ENCODE peak calls at places on chromosomes 5 and 9, in nine cellular contexts. B is NCI-H460; W is C1 segment of cervical spinal cord; Y is suprapubic skin; L is AG20443; C is AG10803; I is astrocyte of the cerebellum; E is ELF-1; D is stimulated activated CD4-positive, alpha-beta T cell treated with anti-CD3 and anti-CD28 coated beads, Interleukin-4, amount 100 ng/mL, for 1 hour. F is an unnamed sample.

GRCh38 chr9:20898885-20899554 is 132.4 kb downstream of the HACD4 start:
- DNase-seq in B (no peak), Y (no peak), E (no peak), D (no peak), I (no peak), W (no peak), L (peak), C (no peak), F (no peak)

GRCh38 chr5:10030219-10030831 is 219.4 kb downstream of the ATPSCKMT start:
- DNase-seq in I (peak), D (no peak), W (no peak), Y (no peak), B (no peak), C (peak), E (peak), L (no peak), F (no peak)

GRCh38 chr9:20427359-20427758 is 194.9 kb downstream of the MLLT3 start:
- DNase-seq in E (no peak), C (no peak), B (no peak), L (no peak), Y (no peak), W (no peak), I (no peak), D (no peak), F (no peak)

GRCh38 chr5:143481697-143482531 is 78.4 kb upstream of the NR3C1 start:
- DNase-seq in D (no peak), I (no peak), L (no peak), W (no peak), Y (no peak), B (no peak), C (peak), E (no peak), F (no peak)

GRCh38 chr9:132040808-132041207 is 38.9 kb downstream of the MED27 start:
- DNase-seq in D (no peak), E (no peak), C (no peak), L (no peak), I (no peak), Y (no peak), B (no peak), W (no peak), F (no peak)

GRCh38 chr5:133783481-133783880 is 171.1 kb upstream of the FSTL4 start:
- DNase-seq in B (no peak), W (no peak), Y (no peak), C (no peak), I (no peak), D (no peak), L (no peak), E (no peak), F (no peak)

GRCh38 chr9:114486205-114486963 is 18.9 kb downstream of the WHRN start:
- DNase-seq in I (no peak), E (no peak), L (no peak), B (no peak), Y (no peak), W (no peak), D (no peak), C (no peak), F (no peak)

GRCh38 chr9:72932669-72933068 is 20.2 kb downstream of the ALDH1A1 start:
- DNase-seq in W (no peak), Y (no peak), L (peak), I (no peak), B (no peak), E (no peak), D (no peak), C (peak), F (no peak)

GRCh38 chr5:90356612-90357011 is 52.9 kb downstream of the CETN3 start:
- DNase-seq in W (no peak), D (no peak), B (no peak), E (no peak), L (no peak), C (no peak), Y (no peak), I (peak), F (no peak)

GRCh38 chr9:2209400-2209799 is 194.3 kb downstream of the SMARCA2 start:
- DNase-seq in Y (no peak), W (no peak), C (no peak), I (no peak), D (no peak), L (no peak), E (no peak), B (no peak), F (no peak)

GRCh38 chr9:37531699-37532098 is 44.5 kb downstream of the FBXO10 start:
- DNase-seq in Y (no peak), E (no peak), W (no peak), L (no peak), I (no peak), B (no peak), C (no peak), D (no peak), F (no peak)

GRCh38 chr9:129575818-129576217 is 45.1 kb downstream of the C9orf50 start:
- DNase-seq in I (no peak), C (no peak), B (no peak), Y (no peak), W (no peak), L (no peak), D (no peak), E (no peak), F (no peak)

GRCh38 chr5:41517909-41518308 is 7.5 kb upstream of the PLCXD3 start:
- DNase-seq in Y (no peak), W (no peak), I (peak), C (peak), L (no peak), D (no peak), B (no peak), E (no peak), F (no peak)

GRCh38 chr9:132991351-132992300 is 13.1 kb downstream of the GFI1B start:
- DNase-seq in L (no peak), W (no peak), Y (no peak), B (no peak), I (no peak), C (no peak), E (no peak), D (no peak), F (no peak)

GRCh38 chr9:138077898-138078540 is 200.4 kb downstream of the CACNA1B start:
- DNase-seq in W (no peak), Y (peak), D (no peak), I (no peak), C (no peak), L (no peak), B (no peak), E (no peak), F (no peak)

GRCh38 chr5:107858324-107858723 is 187.6 kb upstream of the EFNA5 start:
- DNase-seq in I (no peak), Y (no peak), E (no peak), D (no peak), L (no peak), C (no peak), B (no peak), W (no peak), F (no peak)

GRCh38 chr5:353599-354580 is 32.4 kb downstream of the AHRR start:
- DNase-seq in I (no peak), Y (no peak), L (peak), C (no peak), D (no peak), E (no peak), W (no peak), B (no peak), F (no peak)

F was measured in activated T-cell treated with anti-CD3 and anti-CD28 coated beads for 48 hours.